ENCODE peak calls at places on chromosomes 11 and 22, in five cellular contexts. One of them, this sample, is unnamed.

GRCh38 chr22:17436981-17437410 is 67.7 kb downstream of the CECR2 start:
- DNase-seq in AG04450: no peak
- DNase-seq in lung: no peak
- DNase-seq in HFF-Myc: no peak
- DNase-seq in tibial artery: no peak
- DNase-seq in this sample: no peak

GRCh38 chr11:104668797-104669463 is 229.3 kb downstream of the CASP12 start:
- DNase-seq in AG04450: peak; percentile 69
- DNase-seq in lung: no peak
- DNase-seq in HFF-Myc: peak; percentile 73
- DNase-seq in tibial artery: no peak
- DNase-seq in this sample: peak; percentile 26

GRCh38 chr22:19756288-19757128 is 4.1 kb upstream of the TBX1 start:
- DNase-seq in AG04450: no peak
- DNase-seq in lung: peak; percentile 61
- DNase-seq in HFF-Myc: no peak
- DNase-seq in tibial artery: no peak
- DNase-seq in this sample: no peak

GRCh38 chr11:72780291-72781062 is 13.4 kb downstream of the STARD10 start:
- DNase-seq in AG04450: no peak
- DNase-seq in lung: no peak
- DNase-seq in HFF-Myc: no peak
- DNase-seq in tibial artery: no peak
- DNase-seq in this sample: no peak

GRCh38 chr22:43951966-43952365 is 3.3 kb upstream of the SAMM50 start:
- DNase-seq in AG04450: no peak
- DNase-seq in lung: no peak
- DNase-seq in HFF-Myc: no peak
- DNase-seq in tibial artery: no peak
- DNase-seq in this sample: no peak

GRCh38 chr11:1640076-1640946 is 10.7 kb downstream of the KRTAP5-5 start:
- DNase-seq in AG04450: no peak
- DNase-seq in lung: no peak
- DNase-seq in HFF-Myc: no peak
- DNase-seq in tibial artery: no peak
- DNase-seq in this sample: no peak

GRCh38 chr22:49402169-49402568 is 425.5 kb downstream of the BRD1 start:
- DNase-seq in AG04450: no peak
- DNase-seq in lung: no peak
- DNase-seq in HFF-Myc: no peak
- DNase-seq in tibial artery: no peak
- DNase-seq in this sample: no peak

GRCh38 chr22:36433318-36434231 is 45.8 kb upstream of the MYH9 start:
- DNase-seq in AG04450: no peak
- DNase-seq in lung: no peak
- DNase-seq in HFF-Myc: no peak
- DNase-seq in tibial artery: no peak
- DNase-seq in this sample: no peak

GRCh38 chr11:1931326-1931725 is 11.8 kb downstream of the TNNT3 start:
- DNase-seq in AG04450: no peak
- DNase-seq in lung: no peak
- DNase-seq in HFF-Myc: peak; percentile 3
- DNase-seq in tibial artery: peak; percentile 41
- DNase-seq in this sample: no peak

GRCh38 chr22:31241936-31242335 is 29.8 kb downstream of the LIMK2 start:
- DNase-seq in AG04450: no peak
- DNase-seq in lung: no peak
- DNase-seq in HFF-Myc: no peak
- DNase-seq in tibial artery: no peak
- DNase-seq in this sample: peak; percentile 37

GRCh38 chr22:35986085-35986484 is 42.5 kb downstream of the RBFOX2 start:
- DNase-seq in AG04450: no peak
- DNase-seq in lung: no peak
- DNase-seq in HFF-Myc: no peak
- DNase-seq in tibial artery: no peak
- DNase-seq in this sample: no peak

GRCh38 chr11:60563553-60564235 is 48.5 kb downstream of the MS4A13 start:
- DNase-seq in AG04450: no peak
- DNase-seq in lung: no peak
- DNase-seq in HFF-Myc: peak; percentile 5
- DNase-seq in tibial artery: no peak
- DNase-seq in this sample: no peak

GRCh38 chr22:42299586-42300285 is 29.3 kb upstream of the TCF20 start:
- DNase-seq in AG04450: no peak
- DNase-seq in lung: no peak
- DNase-seq in HFF-Myc: no peak
- DNase-seq in tibial artery: peak; percentile 31
- DNase-seq in this sample: no peak

GRCh38 chr22:46090631-46091201 is 59.6 kb upstream of the PPARA start:
- DNase-seq in AG04450: no peak
- DNase-seq in lung: no peak
- DNase-seq in HFF-Myc: no peak
- DNase-seq in tibial artery: peak; percentile 29
- DNase-seq in this sample: no peak

DNA sequence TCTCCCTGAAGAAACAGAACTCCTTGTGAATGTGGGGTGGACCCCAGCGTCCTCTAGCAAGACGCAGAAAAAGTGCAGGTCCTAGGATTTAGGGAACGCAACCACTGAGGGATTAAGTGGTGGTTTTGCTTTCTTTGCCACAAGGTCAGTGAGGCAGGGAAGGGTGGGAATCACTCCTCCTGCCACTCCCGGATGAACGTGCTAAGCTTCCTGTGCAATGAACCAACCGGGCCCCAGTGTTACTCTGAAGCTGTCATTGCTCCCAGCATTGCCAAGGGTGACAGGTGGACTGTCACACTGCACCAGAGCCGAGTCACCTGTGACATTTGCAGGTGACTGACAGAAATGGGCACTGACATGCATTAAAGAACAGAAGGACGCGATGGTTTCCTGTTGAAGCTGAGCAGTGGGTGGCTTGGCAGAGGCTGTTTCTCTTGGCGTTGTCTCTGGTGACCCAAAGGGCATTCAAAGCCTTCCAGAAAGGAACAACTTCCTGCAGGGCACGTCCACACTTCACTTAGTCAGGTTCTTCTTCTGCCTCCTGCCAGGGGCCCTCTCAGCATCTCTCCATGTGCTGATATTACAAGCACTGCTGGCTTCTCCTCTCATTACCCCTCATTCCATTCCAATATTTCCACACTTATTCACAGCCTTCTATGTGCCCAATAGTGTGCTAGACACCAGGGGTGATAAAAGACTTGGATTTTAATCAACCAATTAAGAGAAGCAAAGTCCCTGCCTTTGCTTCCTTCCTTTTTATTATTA is 9.7 kb downstream of the KIRREL3 start:
- DNase-seq in AG04450: no peak
- DNase-seq in lung: no peak
- DNase-seq in HFF-Myc: no peak
- DNase-seq in tibial artery: no peak
- DNase-seq in this sample: no peak
- TF ChIP-seq CTCF in AG04450: no peak
- TF ChIP-seq CTCF in lung: no peak
- TF ChIP-seq CTCF in HFF-Myc: no peak
- TF ChIP-seq CTCF in tibial artery: no peak
- TF ChIP-seq CTCF in this sample: no peak

GRCh38 chr22:33710326-33710725 is 209.9 kb downstream of the LARGE1 start:
- DNase-seq in AG04450: no peak
- DNase-seq in lung: no peak
- DNase-seq in HFF-Myc: no peak
- DNase-seq in tibial artery: no peak
- DNase-seq in this sample: no peak
- H3K4me3 ChIP-seq in AG04450: no peak overlapping the region
- H3K4me3 ChIP-seq in lung: no peak overlapping the region
- H3K4me3 ChIP-seq in HFF-Myc: no peak overlapping the region
- H3K4me3 ChIP-seq in tibial artery: no peak overlapping the region
- H3K4me3 ChIP-seq in this sample: no peak overlapping the region

DNA sequence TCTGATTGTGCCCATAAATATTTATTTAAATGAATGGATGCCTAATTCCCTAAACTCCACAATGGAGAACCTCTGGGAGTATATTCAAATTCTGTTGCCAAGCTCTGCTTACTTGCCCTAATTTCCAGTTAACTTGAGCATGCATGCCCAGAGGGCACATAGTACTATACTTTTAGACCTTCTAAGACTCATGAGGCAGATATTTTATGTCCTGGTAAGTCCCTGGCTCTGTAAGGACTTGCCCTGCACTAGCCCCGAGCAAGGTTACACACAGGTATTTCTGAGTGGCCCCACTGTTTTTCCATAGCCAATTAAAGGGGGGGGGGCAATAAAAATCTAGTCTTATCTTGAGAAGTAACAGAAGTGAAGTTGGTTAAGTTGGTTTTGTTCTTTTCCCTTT is 21.1 kb upstream of the CAPRIN1 start:
- DNase-seq in AG04450: no peak
- DNase-seq in lung: no peak
- DNase-seq in HFF-Myc: no peak
- DNase-seq in tibial artery: no peak
- DNase-seq in this sample: no peak
- TF ChIP-seq CTCF in AG04450: no peak
- TF ChIP-seq CTCF in lung: no peak
- TF ChIP-seq CTCF in HFF-Myc: no peak
- TF ChIP-seq CTCF in tibial artery: no peak
- TF ChIP-seq CTCF in this sample: no peak

DNA sequence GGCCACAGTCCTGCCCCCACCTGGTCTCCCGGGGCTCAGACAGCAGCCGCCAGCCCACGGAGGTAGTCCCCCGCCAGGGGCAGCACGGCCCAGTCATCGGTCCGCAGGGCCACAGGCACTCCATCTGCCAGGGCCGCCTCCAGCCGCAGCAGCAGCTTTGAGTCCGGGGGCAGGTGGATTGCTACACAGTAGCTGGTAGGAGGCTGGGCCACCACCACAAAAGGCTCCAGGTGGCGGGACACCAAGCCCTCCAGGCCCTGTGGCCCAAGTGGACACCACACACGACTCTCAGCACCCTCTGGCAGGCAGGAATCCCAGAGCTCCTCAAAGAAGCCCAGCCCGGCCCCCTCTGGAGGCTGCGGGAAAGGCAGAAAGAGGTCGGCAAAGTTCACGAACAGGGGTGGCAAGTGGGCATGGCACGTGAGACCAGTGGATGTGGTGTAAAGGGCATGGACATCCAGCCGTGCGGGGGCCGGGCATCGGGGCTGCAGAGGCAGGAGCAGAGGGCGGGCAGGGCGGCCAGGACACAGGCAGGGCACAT is 2.9 kb downstream of the AP5B1 start:
- DNase-seq in AG04450: no peak
- DNase-seq in lung: no peak
- DNase-seq in HFF-Myc: no peak
- DNase-seq in tibial artery: peak; percentile 19
- DNase-seq in this sample: no peak
- H3K4me3 ChIP-seq in AG04450: no peak overlapping the region
- H3K4me3 ChIP-seq in lung: no peak overlapping the region
- H3K4me3 ChIP-seq in HFF-Myc: no peak overlapping the region
- H3K4me3 ChIP-seq in tibial artery: no peak overlapping the region
- H3K4me3 ChIP-seq in this sample: no peak overlapping the region

GRCh38 chr11:24155792-24156191 is 341.1 kb upstream of the LUZP2 start:
- DNase-seq in AG04450: no peak
- DNase-seq in lung: no peak
- DNase-seq in HFF-Myc: no peak
- DNase-seq in tibial artery: no peak
- DNase-seq in this sample: no peak
- TF ChIP-seq CTCF in AG04450: no peak
- TF ChIP-seq CTCF in lung: no peak
- TF ChIP-seq CTCF in HFF-Myc: no peak
- TF ChIP-seq CTCF in tibial artery: no peak
- TF ChIP-seq CTCF in this sample: no peak

GRCh38 chr11:70825893-70826540 is 426.4 kb downstream of the SHANK2 start:
- DNase-seq in AG04450: no peak
- DNase-seq in lung: no peak
- DNase-seq in HFF-Myc: no peak
- DNase-seq in tibial artery: no peak
- DNase-seq in this sample: no peak
- H3K4me3 ChIP-seq in AG04450: no peak overlapping the region
- H3K4me3 ChIP-seq in lung: no peak overlapping the region
- H3K4me3 ChIP-seq in HFF-Myc: no peak overlapping the region
- H3K4me3 ChIP-seq in tibial artery: no peak overlapping the region
- H3K4me3 ChIP-seq in this sample: no peak overlapping the region

GRCh38 chr11:75592699-75593098 is 30.6 kb downstream of the SERPINH1 start:
- DNase-seq in AG04450: no peak
- DNase-seq in lung: no peak
- DNase-seq in HFF-Myc: no peak
- DNase-seq in tibial artery: no peak
- DNase-seq in this sample: no peak
- TF ChIP-seq CTCF in AG04450: no peak
- TF ChIP-seq CTCF in lung: no peak
- TF ChIP-seq CTCF in HFF-Myc: no peak
- TF ChIP-seq CTCF in tibial artery: no peak
- TF ChIP-seq CTCF in this sample: no peak